ENCODE peak calls at places on chromosome 10, in six cellular contexts. O, C, G, I, P and R are unnamed samples.
A peak's percentile ranks its signal among the peaks of the same experiment; 100 is the strongest.

GRCh38 chr10:67697646-67698245 is 1.8 kb upstream of the CTNNA3 start:
- DNase-seq in O (no peak), C (no peak), G (peak; percentile 41), I (peak; percentile 14), P (no peak), R (peak; percentile 12)

GRCh38 chr10:97714401-97715258 is 1.1 kb downstream of the MARVELD1 start:
- DNase-seq in O (peak; percentile 85), C (peak; percentile 89), G (no peak), I (peak; percentile 82), P (peak; percentile 70), R (peak; percentile 62)

GRCh38 chr10:21943633-21944265 is 59.8 kb downstream of the DNAJC1 start:
- DNase-seq in O (no peak), C (no peak), G (no peak), I (no peak), P (no peak), R (no peak)

GRCh38 chr10:84948644-84949043 is 620.3 kb downstream of the CCSER2 start:
- DNase-seq in O (no peak), C (no peak), G (no peak), I (no peak), P (no peak), R (no peak)

GRCh38 chr10:116634126-116634975 is 13.6 kb downstream of the PNLIPRP2 start:
- DNase-seq in O (no peak), C (no peak), G (peak; percentile 55), I (no peak), P (no peak), R (no peak)

GRCh38 chr10:99854860-99855259 is 72.4 kb downstream of the ABCC2 start:
- DNase-seq in O (peak; percentile 41), C (no peak), G (peak; percentile 51), I (peak; percentile 42), P (no peak), R (peak; percentile 25)

GRCh38 chr10:44393834-44394547 is 9.1 kb upstream of the CXCL12 start:
- DNase-seq in O (no peak), C (no peak), G (no peak), I (peak; percentile 11), P (no peak), R (no peak)

GRCh38 chr10:17880596-17880995 is 71.1 kb upstream of the SLC39A12 start:
- DNase-seq in O (no peak), C (no peak), G (no peak), I (no peak), P (no peak), R (no peak)

GRCh38 chr10:67225226-67225625 is 299.4 kb downstream of the LRRTM3 start:
- DNase-seq in O (no peak), C (no peak), G (no peak), I (no peak), P (no peak), R (no peak)

GRCh38 chr10:96133135-96133534 is 3.0 kb downstream of the ZNF518A start:
- DNase-seq in O (no peak), C (no peak), G (no peak), I (no peak), P (no peak), R (no peak)

GRCh38 chr10:46018453-46019169 is 11.8 kb downstream of the NCOA4 start:
- DNase-seq in O (no peak), C (no peak), G (no peak), I (no peak), P (no peak), R (no peak)

GRCh38 chr10:17431871-17432311 is 22.5 kb downstream of the ST8SIA6 start:
- DNase-seq in O (no peak), C (no peak), G (no peak), I (no peak), P (no peak), R (no peak)

GRCh38 chr10:131021246-131021895 is 290.1 kb downstream of the TCERG1L start:
- DNase-seq in O (no peak), C (peak; percentile 21), G (no peak), I (no peak), P (no peak), R (no peak)

GRCh38 chr10:62916157-62916603 is 100.0 kb upstream of the EGR2 start:
- DNase-seq in O (no peak), C (no peak), G (no peak), I (no peak), P (no peak), R (no peak)

GRCh38 chr10:106513328-106513727 is 651.2 kb downstream of the SORCS1 start:
- DNase-seq in O (no peak), C (no peak), G (no peak), I (no peak), P (no peak), R (no peak)

GRCh38 chr10:50416181-50416824 is 165.0 kb upstream of the ASAH2 start:
- DNase-seq in O (no peak), C (no peak), G (no peak), I (no peak), P (no peak), R (no peak)

GRCh38 chr10:13587367-13587766 is 602 bp downstream of the PRPF18 start:
- DNase-seq in O (peak; percentile 26), C (no peak), G (no peak), I (no peak), P (no peak), R (peak; percentile 10)

DNA sequence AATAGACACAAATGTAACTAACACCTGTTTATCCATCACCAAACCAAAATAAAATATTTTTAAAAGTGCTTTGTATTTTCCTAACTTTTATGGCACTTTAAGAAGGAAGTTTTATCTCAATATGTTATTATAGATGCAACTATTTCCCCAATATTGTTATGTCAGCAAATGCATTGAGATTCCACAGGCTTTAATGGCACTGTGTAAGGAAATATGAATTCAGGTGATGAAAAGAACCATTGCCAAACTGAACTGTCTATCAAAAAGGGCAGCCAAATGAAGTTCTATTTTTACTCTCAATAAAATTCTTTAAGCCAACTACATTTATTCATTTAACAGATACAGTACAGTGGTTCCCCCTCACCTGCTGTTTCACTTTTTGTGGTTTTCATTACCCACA is 67.2 kb upstream of the OIT3 start:
- DNase-seq in O (no peak), C (no peak), G (no peak), I (no peak), P (no peak), R (no peak)
- H3K4me1 ChIP-seq in O (no peaks in the 10 kb centered on the region), C (no peaks in the 10 kb centered on the region), G (peaks cover 4% of the 10 kb centered on the region), I (peaks cover 10% of the 10 kb centered on the region), P (peaks cover 5% of the 10 kb centered on the region), R (no peaks in the 10 kb centered on the region)

DNA sequence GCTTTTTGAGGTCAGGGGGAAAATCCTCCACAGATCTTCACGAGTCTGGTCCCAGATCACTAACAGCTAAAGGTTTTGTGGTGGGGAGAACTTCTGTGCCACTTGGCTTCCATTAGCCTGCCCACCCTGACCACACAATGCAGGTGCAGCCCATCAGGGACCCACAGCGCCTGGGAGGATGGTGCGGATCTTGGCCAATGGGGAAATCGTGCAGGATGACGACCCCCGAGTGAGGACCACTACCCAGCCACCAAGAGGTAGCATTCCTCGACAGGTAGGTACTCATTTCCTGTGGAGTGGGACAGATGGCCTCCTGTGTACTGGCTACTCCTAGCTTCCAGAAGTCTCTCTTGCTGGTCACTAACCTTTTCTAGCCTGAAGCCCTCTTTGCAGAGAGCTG is 1.5 kb downstream of the FAM241B start:
- DNase-seq in O (no peak), C (no peak), G (no peak), I (no peak), P (no peak), R (no peak)
- H3K27me3 ChIP-seq in O (no peaks in the 10 kb centered on the region), C (peaks cover 20% of the 10 kb centered on the region), G (no peaks in the 10 kb centered on the region), I (no peaks in the 10 kb centered on the region), P (peaks cover 7% of the 10 kb centered on the region), R (no peaks in the 10 kb centered on the region)

GRCh38 chr10:5412277-5412941 is at the start of gene NET1:
- DNase-seq in O (peak; percentile 88), C (peak; percentile 93), G (peak; percentile 80), I (peak; percentile 81), P (peak; percentile 80), R (peak; percentile 93)

GRCh38 chr10:5406918-5407317 is 2.3 kb upstream of the TUBAL3 start:
- DNase-seq in O (no peak), C (no peak), G (no peak), I (no peak), P (no peak), R (no peak)

GRCh38 chr10:5413012-5413938 is 918 bp downstream of the NET1 start:
- DNase-seq in O (no peak), C (no peak), G (no peak), I (no peak), P (no peak), R (no peak)

GRCh38 chr10:5416981-5417380 is 4.6 kb downstream of the NET1 start:
- DNase-seq in O (no peak), C (no peak), G (no peak), I (no peak), P (no peak), R (no peak)

DNA sequence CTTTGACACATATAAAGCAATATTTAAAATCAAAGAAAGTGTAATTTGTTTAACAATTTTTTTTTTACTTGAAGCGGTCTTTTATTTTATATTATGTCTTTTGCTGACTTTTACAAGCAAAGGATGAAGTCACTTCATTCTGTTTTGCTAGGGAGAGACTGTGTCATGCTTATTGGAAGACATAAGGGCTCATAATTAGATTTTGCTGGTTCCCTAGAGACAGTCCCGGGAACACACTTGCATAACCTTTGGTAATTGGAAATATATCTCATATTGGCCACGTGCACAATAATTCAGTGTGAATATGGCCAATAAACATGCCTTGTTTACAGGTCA is 448 bp upstream of the NET1 start:
- DNase-seq in O (no peak), C (no peak), G (no peak), I (no peak), P (no peak), R (peak; percentile 48)
- H3K4me3 ChIP-seq in O (peak overlapping the region; percentile 81), C (peak overlapping the region; percentile 78), G (peak overlapping the region; percentile 71), I (peak overlapping the region; percentile 79), P (peak overlapping the region; percentile 84), R (peak overlapping the region; percentile 90)

GRCh38 chr10:110409926-110410325 is 87.8 kb upstream of the DUSP5 start:
- DNase-seq in O (no peak), C (no peak), G (no peak), I (no peak), P (no peak), R (no peak)

GRCh38 chr10:110411047-110411410 is 86.7 kb upstream of the DUSP5 start:
- DNase-seq in O (no peak), C (no peak), G (peak; percentile 78), I (peak; percentile 59), P (no peak), R (no peak)

GRCh38 chr10:110409488-110409887 is 88.2 kb upstream of the DUSP5 start:
- DNase-seq in O (no peak), C (no peak), G (no peak), I (no peak), P (no peak), R (no peak)

GRCh38 chr10:110408943-110409342 is 88.8 kb upstream of the DUSP5 start:
- DNase-seq in O (no peak), C (no peak), G (no peak), I (no peak), P (no peak), R (no peak)

DNA sequence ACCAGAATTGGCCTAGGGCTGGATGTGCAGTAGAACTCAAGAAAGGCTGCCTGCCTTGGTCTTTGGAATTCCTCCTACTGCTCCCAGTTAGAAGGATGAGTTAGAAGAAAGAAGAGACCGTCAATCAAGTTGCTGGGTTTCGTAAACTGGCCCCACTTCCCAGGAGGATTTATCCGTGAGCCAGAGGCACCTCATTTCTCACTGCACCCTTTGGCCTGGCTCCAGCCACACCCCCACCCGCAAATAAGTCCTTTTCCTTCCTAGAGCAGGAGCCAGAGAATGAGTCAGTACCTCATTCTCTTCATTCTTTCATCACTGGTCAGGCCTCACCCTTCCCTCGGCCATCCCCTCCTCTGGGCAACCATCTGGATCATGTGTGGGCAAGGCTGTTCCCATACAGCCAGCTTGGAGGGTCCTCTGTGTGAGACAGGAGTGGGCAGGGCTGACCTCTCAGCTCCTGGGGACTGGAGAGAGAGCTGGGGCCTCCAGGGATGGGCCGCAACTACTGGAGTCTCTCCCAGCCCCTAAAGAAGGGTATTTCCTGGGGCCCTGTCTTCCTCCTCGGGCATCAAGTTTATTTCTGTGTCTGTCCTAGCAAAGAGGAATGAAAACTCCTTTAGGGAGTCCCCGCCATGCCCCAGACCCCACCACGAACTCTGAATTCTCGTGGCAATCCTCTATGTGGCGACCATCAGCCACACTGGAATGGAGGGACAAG is 87.2 kb upstream of the DUSP5 start:
- DNase-seq in O (no peak), C (no peak), G (peak; percentile 91), I (peak; percentile 63), P (no peak), R (no peak)
- H3K4me1 ChIP-seq in O (no peaks in the 10 kb centered on the region), C (peaks cover 35% of the 10 kb centered on the region), G (peaks cover 95% of the 10 kb centered on the region), I (no peaks in the 10 kb centered on the region), P (peaks cover 14% of the 10 kb centered on the region), R (peaks cover 7% of the 10 kb centered on the region)